ENCODE peak calls at places on chromosomes 6 and 20, in eight cellular contexts. I, R, G, Y, Z, T, O and U are unnamed samples.

GRCh38 chr20:20491784-20492145 is 123.9 kb downstream of the INSM1 start:
- DNase-seq in R (no peak), G (no peak), Z (no peak), T (no peak), Y (no peak), O (no peak), I (no peak), U (no peak)

GRCh38 chr20:3751664-3752385 is 15.7 kb downstream of the ADISSP start:
- DNase-seq in I (no peak), G (no peak), O (peak), T (peak), Y (peak), Z (no peak), R (no peak), U (peak)

GRCh38 chr20:9769954-9770353 is 68.9 kb downstream of the PAK5 start:
- DNase-seq in R (no peak), I (no peak), Z (no peak), T (no peak), O (no peak), Y (peak), G (no peak), U (no peak)

GRCh38 chr6:55668625-55669024 is 89.6 kb upstream of the HMGCLL1 start:
- DNase-seq in I (no peak), T (no peak), Y (no peak), R (no peak), Z (no peak), G (peak), O (no peak), U (no peak)

GRCh38 chr6:158835616-158836221 is 16.6 kb upstream of the EZR start:
- DNase-seq in Y (no peak), G (peak), R (no peak), T (peak), I (peak), O (peak), Z (no peak), U (no peak)

GRCh38 chr20:20318318-20319161 is 49.4 kb upstream of the INSM1 start:
- DNase-seq in Z (no peak), G (no peak), R (peak), I (no peak), O (no peak), Y (no peak), T (no peak), U (no peak)

GRCh38 chr6:42978793-42979522 is at the start of gene PEX6:
- DNase-seq in O (peak), I (peak), G (peak), R (peak), T (peak), Z (peak), Y (peak), U (peak)

GRCh38 chr20:31760457-31761240 is 21.6 kb downstream of the TPX2 start:
- DNase-seq in I (no peak), Y (no peak), O (no peak), T (no peak), G (peak), Z (no peak), R (no peak), U (no peak)

GRCh38 chr20:19726126-19726525 is 31.9 kb upstream of the RIN2 start:
- DNase-seq in T (no peak), Z (no peak), O (no peak), G (peak), Y (no peak), R (no peak), I (no peak), U (no peak)

GRCh38 chr6:169251371-169251802 is 2.3 kb downstream of the THBS2 start:
- DNase-seq in T (no peak), G (no peak), O (peak), Z (no peak), R (no peak), Y (no peak), I (no peak), U (no peak)

GRCh38 chr6:150129616-150130505 is 13.0 kb upstream of the PPP1R14C start:
- DNase-seq in G (no peak), Z (no peak), I (no peak), Y (no peak), T (no peak), O (no peak), R (no peak), U (no peak)

GRCh38 chr20:36130316-36130865 is 24.1 kb upstream of the EPB41L1 start:
- DNase-seq in I (no peak), Y (no peak), R (no peak), Z (no peak), T (no peak), G (no peak), O (no peak), U (no peak)

GRCh38 chr6:127737009-127737486 is 160.1 kb downstream of the C6orf58 start:
- DNase-seq in R (peak), O (peak), G (peak), Z (no peak), Y (peak), I (peak), T (peak), U (no peak)

GRCh38 chr6:28816909-28817807 is 106.6 kb downstream of the TRIM27 start:
- DNase-seq in I (peak), Z (no peak), R (no peak), T (no peak), O (no peak), G (peak), Y (no peak), U (no peak)

GRCh38 chr6:39841291-39841690 is 49.1 kb downstream of the DAAM2 start:
- DNase-seq in Z (no peak), O (no peak), G (peak), I (no peak), Y (no peak), R (no peak), T (no peak), U (no peak)

GRCh38 chr20:9590189-9590588 is 75.8 kb downstream of the LAMP5 start:
- DNase-seq in I (no peak), O (peak), R (no peak), Y (no peak), T (peak), G (peak), Z (no peak), U (no peak)

GRCh38 chr6:37713529-37714119 is 15.9 kb upstream of the MDGA1 start:
- DNase-seq in Z (no peak), T (no peak), I (no peak), O (no peak), G (peak), R (no peak), Y (no peak), U (no peak)

GRCh38 chr6:73258721-73259120 is 4.3 kb downstream of the KHDC1 start:
- DNase-seq in G (no peak), I (no peak), R (no peak), T (no peak), Y (no peak), O (no peak), Z (no peak), U (no peak)

GRCh38 chr6:113187671-113188070 is 669.5 kb upstream of the MARCKS start:
- DNase-seq in R (no peak), O (no peak), I (no peak), G (peak), T (no peak), Y (no peak), Z (no peak), U (no peak)

GRCh38 chr6:33073431-33073871 is at the start of gene HLA-DPA1:
- DNase-seq in Y (peak), I (no peak), T (no peak), G (peak), R (peak), Z (no peak), O (peak), U (peak)

GRCh38 chr6:154386848-154387717 is 30.5 kb upstream of the IPCEF1 start:
- DNase-seq in O (no peak), T (no peak), Y (no peak), Z (no peak), I (peak), R (no peak), G (peak), U (no peak)

GRCh38 chr20:19583532-19584175 is 174.4 kb upstream of the RIN2 start:
- DNase-seq in Y (peak), I (peak), T (peak), G (peak), Z (peak), R (peak), O (peak), U (peak)

GRCh38 chr6:42694586-42694985 is 27.8 kb downstream of the PRPH2 start:
- DNase-seq in O (no peak), Y (no peak), Z (no peak), G (peak), T (no peak), R (no peak), I (no peak), U (no peak)

GRCh38 chr6:28336284-28337024 is 506 bp upstream of the ZSCAN31 start:
- DNase-seq in Z (no peak), G (peak), Y (peak), T (peak), I (peak), O (no peak), R (no peak), U (no peak)

GRCh38 chr20:4151991-4152695 is 136.8 kb upstream of the RNF24 start:
- DNase-seq in R (no peak), O (no peak), T (no peak), G (peak), I (no peak), Z (peak), Y (peak), U (no peak)

GRCh38 chr20:19308151-19308550 is 95.7 kb downstream of the SLC24A3 start:
- DNase-seq in I (no peak), R (no peak), Z (no peak), O (no peak), G (no peak), T (no peak), Y (no peak), U (no peak)

GRCh38 chr6:99393698-99394531 is at the start of gene COQ3:
- DNase-seq in I (peak), Z (peak), G (peak), O (peak), R (peak), Y (peak), T (peak), U (peak)
- TF ChIP-seq POLR2A in I (peak), Z (no peak), G (peak), O (no peak), R (no peak), Y (peak), T (no peak), U (peak)

GRCh38 chr6:151680846-151681425 is 126.5 kb upstream of the ESR1 start:
- DNase-seq in G (no peak), O (no peak), I (no peak), T (no peak), Z (no peak), R (no peak), Y (no peak), U (no peak)

GRCh38 chr6:151679941-151680340 is 127.5 kb upstream of the ESR1 start:
- DNase-seq in R (no peak), T (no peak), G (no peak), O (no peak), Y (no peak), Z (no peak), I (no peak), U (no peak)

GRCh38 chr6:151682251-151682650 is 125.2 kb upstream of the ESR1 start:
- DNase-seq in Y (no peak), G (no peak), R (no peak), I (no peak), O (no peak), Z (no peak), T (no peak), U (no peak)

GRCh38 chr6:151682922-151683321 is 124.6 kb upstream of the ESR1 start:
- DNase-seq in Y (no peak), Z (no peak), O (no peak), G (no peak), I (peak), T (no peak), R (no peak), U (no peak)

GRCh38 chr6:151681426-151682059 is 125.9 kb upstream of the ESR1 start:
- DNase-seq in O (no peak), T (no peak), Y (peak), G (no peak), R (no peak), Z (no peak), I (peak), U (no peak)
- H3K4me3 ChIP-seq in O (peak), T (no peak), Y (no peak), G (no peak), R (peak), Z (peak), I (peak), U (peak)

DNA sequence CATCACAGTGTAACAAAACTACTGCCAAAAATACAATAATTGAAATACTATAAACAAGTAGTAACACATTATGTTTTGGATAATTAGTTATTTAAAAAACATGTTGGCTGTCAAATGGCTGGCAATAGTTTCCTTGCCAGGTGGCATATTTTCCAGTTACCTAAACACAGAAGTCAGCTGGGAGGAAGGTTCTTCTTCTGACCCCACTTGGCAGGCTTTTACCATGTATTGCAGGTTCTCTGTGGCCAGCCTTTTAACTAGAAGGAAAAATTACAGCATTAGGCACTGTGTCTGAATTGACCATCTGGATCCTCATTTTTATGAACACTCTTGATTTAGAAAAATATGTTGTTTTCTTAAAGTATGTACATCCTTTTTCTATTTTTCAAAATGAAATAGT is 131.4 kb downstream of the MMS22L start:
- DNase-seq in R (no peak), O (no peak), Z (no peak), Y (no peak), T (no peak), I (no peak), G (no peak), U (no peak)
- TF ChIP-seq POLR2A in R (no peak), O (no peak), Z (no peak), Y (no peak), T (no peak), I (no peak), G (no peak), U (no peak)

DNA sequence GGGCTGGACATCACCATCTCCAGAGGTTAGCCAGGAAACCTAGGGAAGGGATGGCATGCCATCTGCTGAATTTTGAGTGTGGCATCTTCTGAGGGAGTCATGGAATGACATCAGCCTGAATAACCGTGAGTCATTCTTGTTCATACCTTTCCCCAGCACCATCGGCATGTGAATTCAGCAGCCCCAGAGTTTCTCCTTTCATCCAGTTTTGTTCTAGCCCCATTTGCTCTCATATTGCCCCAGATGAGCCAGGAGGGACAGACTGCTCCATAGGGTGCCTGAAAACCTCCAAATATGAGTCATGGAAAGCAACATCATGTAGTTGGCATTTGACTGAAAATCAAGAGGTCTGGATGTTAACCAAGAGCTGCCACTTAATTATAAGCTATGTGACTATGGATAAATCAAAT is 219.2 kb upstream of the SGK1 start:
- DNase-seq in I (no peak), Z (no peak), Y (no peak), O (no peak), R (no peak), G (peak), T (no peak), U (no peak)
- H3K4me3 ChIP-seq in I (no peak), Z (no peak), Y (no peak), O (no peak), R (no peak), G (no peak), T (no peak), U (no peak)

GRCh38 chr6:26020983-26021349 is 58.4 kb downstream of the TRIM38 start:
- DNase-seq in Z (peak), I (no peak), O (peak), R (no peak), G (peak), Y (no peak), T (peak), U (peak)

GRCh38 chr6:26022737-26023136 is 60.1 kb downstream of the TRIM38 start:
- DNase-seq in Y (no peak), G (no peak), I (no peak), T (no peak), O (no peak), R (no peak), Z (no peak), U (no peak)

GRCh38 chr6:26020291-26020982 is 57.8 kb downstream of the TRIM38 start:
- DNase-seq in Z (peak), G (peak), T (peak), Y (peak), O (peak), I (no peak), R (peak), U (peak)

GRCh38 chr6:26022166-26022510 is 59.5 kb downstream of the TRIM38 start:
- DNase-seq in T (peak), R (peak), I (no peak), Y (peak), Z (no peak), G (peak), O (peak), U (peak)

DNA sequence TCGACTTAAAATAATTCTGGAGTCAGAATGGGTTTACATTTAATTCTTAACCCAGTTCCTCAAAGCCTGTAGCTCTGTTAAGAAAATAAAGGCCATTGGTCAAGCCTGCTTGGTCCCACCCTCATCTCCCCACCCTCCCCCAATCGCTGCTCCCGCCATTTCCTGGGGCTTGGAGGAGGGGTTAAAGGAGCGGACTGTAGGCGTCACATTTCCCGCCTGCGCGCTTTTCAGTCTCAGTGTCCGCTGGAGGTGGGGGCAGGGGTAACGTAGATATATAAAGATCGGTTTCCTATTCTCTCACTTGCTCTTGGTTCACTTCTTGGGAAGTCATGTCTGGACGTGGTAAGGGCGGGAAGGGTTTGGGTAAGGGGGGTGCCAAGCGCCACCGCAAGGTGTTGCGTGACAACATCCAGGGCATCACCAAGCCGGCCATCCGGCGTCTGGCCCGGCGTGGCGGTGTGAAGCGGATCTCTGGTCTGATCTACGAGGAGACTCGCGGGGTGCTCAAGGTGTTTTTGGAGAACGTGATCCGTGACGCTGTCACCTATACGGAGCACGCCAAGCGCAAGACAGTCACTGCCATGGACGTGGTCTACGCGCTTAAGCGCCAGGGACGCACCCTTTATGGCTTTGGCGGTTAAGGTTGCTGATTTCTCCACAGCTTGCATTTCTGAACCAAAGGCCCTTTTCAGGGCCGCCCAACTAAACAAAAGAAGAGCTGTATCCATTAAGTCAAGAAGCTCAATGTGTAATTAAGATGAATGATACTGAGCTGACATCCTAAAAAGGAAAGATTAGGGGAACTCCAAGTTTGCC is 59.0 kb downstream of the TRIM38 start:
- DNase-seq in O (peak), Z (peak), R (peak), G (peak), Y (peak), T (peak), I (peak), U (peak)
- TF ChIP-seq POLR2A in O (peak), Z (peak), R (peak), G (peak), Y (peak), T (peak), I (peak), U (peak)

GRCh38 chr20:10910535-10911239 is 236.9 kb upstream of the JAG1 start:
- DNase-seq in G (no peak), O (no peak), Z (no peak), Y (no peak), I (no peak), T (peak), R (no peak), U (no peak)
- H3K4me3 ChIP-seq in G (no peak), O (no peak), Z (no peak), Y (no peak), I (no peak), T (no peak), R (no peak), U (no peak)

DNA sequence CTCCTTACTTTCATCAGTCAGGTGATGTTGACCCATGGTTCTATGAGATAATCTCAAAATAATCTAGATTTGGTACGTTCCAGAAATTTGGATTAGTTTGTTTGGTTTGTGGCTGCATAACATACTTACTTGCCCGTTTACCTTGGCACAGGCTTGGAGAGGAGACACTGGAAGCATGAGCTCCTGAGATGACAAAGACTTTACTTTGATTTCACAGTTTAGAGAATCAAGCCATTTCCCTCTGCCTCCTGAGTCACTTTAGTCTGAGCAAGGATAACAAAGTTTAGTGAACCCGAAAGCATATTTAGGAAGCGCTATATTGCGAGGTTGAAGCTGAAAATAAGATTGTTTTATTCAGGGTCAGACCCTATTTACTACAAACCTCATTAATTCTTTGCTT is 643.4 kb downstream of the QKI start:
- DNase-seq in O (no peak), Y (no peak), T (no peak), I (no peak), R (no peak), G (no peak), Z (no peak), U (no peak)
- TF ChIP-seq POLR2A in O (no peak), Y (no peak), T (no peak), I (no peak), R (no peak), G (no peak), Z (no peak), U (no peak)

GRCh38 chr6:84766118-84766683 is 1.8 kb upstream of the TBX18 start:
- DNase-seq in I (no peak), O (no peak), G (no peak), R (no peak), Y (no peak), Z (no peak), T (no peak), U (no peak)

GRCh38 chr6:84764332-84765049 is at the start of gene TBX18:
- DNase-seq in O (peak), R (peak), Y (peak), I (peak), G (peak), Z (peak), T (peak), U (peak)

GRCh38 chr6:84762220-84762940 is 2.0 kb downstream of the TBX18 start:
- DNase-seq in G (no peak), T (no peak), O (no peak), R (no peak), Y (no peak), I (no peak), Z (no peak), U (no peak)

GRCh38 chr6:84763397-84764331 is 734 bp downstream of the TBX18 start:
- DNase-seq in Y (peak), G (peak), Z (no peak), T (peak), O (no peak), R (no peak), I (no peak), U (no peak)

DNA sequence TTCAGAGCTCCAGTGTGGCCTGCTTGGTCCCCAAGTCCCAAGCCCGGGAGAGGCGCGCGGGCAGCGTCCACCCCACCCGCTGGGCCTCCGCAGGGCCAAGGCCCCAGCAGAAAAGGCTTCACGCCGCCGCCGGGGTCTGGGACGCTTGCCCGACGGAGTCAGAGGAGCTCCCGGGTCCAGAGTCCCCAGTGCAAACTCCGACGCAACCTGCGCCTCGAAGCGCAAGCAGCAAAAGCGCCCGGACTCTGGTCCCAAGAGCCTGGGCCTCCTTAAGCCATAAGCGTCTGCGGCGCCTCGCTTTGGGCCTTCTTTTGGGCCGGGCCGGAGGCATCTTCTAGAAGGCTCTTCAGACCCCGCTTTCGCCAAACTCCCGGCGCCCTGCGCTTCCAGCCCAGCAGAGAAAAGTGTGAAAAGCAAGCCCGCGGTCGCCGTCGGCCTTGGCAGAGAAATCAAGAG is 1.4 kb downstream of the TBX18 start:
- DNase-seq in T (no peak), Z (no peak), Y (no peak), R (no peak), I (no peak), G (no peak), O (no peak), U (peak)
- H3K4me3 ChIP-seq in T (no peak), Z (peak), Y (no peak), R (peak), I (no peak), G (peak), O (peak), U (peak)